ENCODE peak calls at places on chromosomes 16 and 17, in eight cellular contexts. Y is neural progenitor cell; O is pancreas; E is WTC11; V is AG09319; J is stimulated activated CD8-positive, alpha-beta memory T cell treated with anti-CD3 and anti-CD28 coated beads, Interleukin-4, amount 100 ng/mL, for 24 hours; D is psoas muscle; C is uterus. A is an unnamed sample.

GRCh38 chr17:72782985-72783701 is 309.3 kb downstream of the SLC39A11 start:
- DNase-seq in E (no peak), J (no peak), D (no peak), V (no peak), Y (no peak), O (no peak), C (no peak), A (no peak)

GRCh38 chr16:89195521-89196171 is 4.7 kb downstream of the SLC22A31 start:
- DNase-seq in Y (no peak), J (no peak), E (no peak), O (peak), C (no peak), D (no peak), V (no peak), A (peak)

GRCh38 chr16:27241658-27242057 is 26.9 kb downstream of the NSMCE1 start:
- DNase-seq in J (no peak), Y (no peak), O (no peak), D (no peak), E (no peak), C (no peak), V (no peak), A (no peak)

GRCh38 chr17:79034931-79035485 is 11.0 kb downstream of the C1QTNF1 start:
- DNase-seq in E (no peak), J (no peak), V (no peak), C (peak), O (peak), D (no peak), Y (no peak), A (no peak)

GRCh38 chr16:72884573-72884972 is 163.4 kb downstream of the ZFHX3 start:
- DNase-seq in E (no peak), C (no peak), Y (no peak), V (no peak), D (no peak), O (no peak), J (no peak), A (no peak)

GRCh38 chr16:83947642-83948234 is 5.3 kb upstream of the OSGIN1 start:
- DNase-seq in C (no peak), V (no peak), O (no peak), J (no peak), D (no peak), Y (no peak), E (no peak), A (no peak)

GRCh38 chr17:82120148-82120547 is 22.1 kb upstream of the FASN start:
- DNase-seq in V (no peak), D (no peak), C (no peak), J (no peak), E (no peak), O (no peak), Y (no peak), A (no peak)

GRCh38 chr17:76920364-76921139 is 52.3 kb downstream of the MGAT5B start:
- DNase-seq in D (no peak), V (no peak), Y (no peak), C (no peak), J (no peak), O (no peak), E (no peak), A (no peak)

GRCh38 chr16:30114411-30114810 is 1.1 kb upstream of the GDPD3 start:
- DNase-seq in D (no peak), V (no peak), C (no peak), E (no peak), O (no peak), Y (no peak), J (no peak), A (no peak)

GRCh38 chr16:81315271-81316175 is 761 bp downstream of the GAN start:
- DNase-seq in O (peak), E (peak), C (peak), Y (peak), J (peak), V (no peak), D (peak), A (peak)

GRCh38 chr17:19939993-19940721 is 37.5 kb downstream of the AKAP10 start:
- DNase-seq in Y (no peak), E (no peak), C (no peak), O (no peak), V (no peak), D (no peak), J (no peak), A (no peak)

GRCh38 chr17:57861737-57862409 is 12.0 kb upstream of the MRPS23 start:
- DNase-seq in J (no peak), Y (peak), C (peak), D (peak), O (peak), E (peak), V (no peak), A (peak)

GRCh38 chr16:19808061-19808621 is 76.5 kb downstream of the GPRC5B start:
- DNase-seq in C (no peak), E (no peak), O (no peak), D (no peak), Y (peak), V (no peak), J (no peak), A (no peak)

GRCh38 chr17:35376245-35376644 is 2.8 kb upstream of the SLFN11 start:
- DNase-seq in D (no peak), C (no peak), V (no peak), E (no peak), Y (no peak), O (no peak), J (no peak), A (no peak)

GRCh38 chr17:76872221-76872873 is 4.1 kb downstream of the MGAT5B start:
- DNase-seq in E (no peak), C (no peak), O (no peak), V (peak), J (no peak), D (no peak), Y (no peak), A (no peak)

GRCh38 chr16:57791156-57791902 is 11.0 kb downstream of the KIFC3 start:
- DNase-seq in Y (no peak), D (peak), E (no peak), J (no peak), C (no peak), V (no peak), O (no peak), A (no peak)

GRCh38 chr17:73861543-73861942 is 217.3 kb upstream of the SDK2 start:
- DNase-seq in E (no peak), C (no peak), O (no peak), Y (no peak), V (no peak), J (no peak), D (no peak), A (no peak)

GRCh38 chr17:59416184-59416583 is 84.7 kb downstream of the YPEL2 start:
- DNase-seq in D (no peak), J (no peak), C (no peak), O (no peak), V (no peak), E (no peak), Y (no peak), A (no peak)

GRCh38 chr17:7095642-7096041 is 15.6 kb upstream of the CLEC10A start:
- DNase-seq in V (no peak), E (no peak), O (no peak), Y (no peak), D (no peak), C (no peak), J (no peak), A (no peak)

GRCh38 chr17:71921726-71922320 is 199.0 kb upstream of the SOX9 start:
- DNase-seq in J (no peak), D (no peak), Y (no peak), V (no peak), E (no peak), C (no peak), O (no peak), A (no peak)

GRCh38 chr17:31266042-31266441 is 31.0 kb downstream of the OMG start:
- DNase-seq in C (no peak), Y (no peak), D (no peak), O (no peak), V (no peak), J (no peak), E (no peak), A (no peak)

GRCh38 chr17:8324913-8325312 is 14.7 kb upstream of the ODF4 start:
- DNase-seq in D (no peak), J (no peak), V (no peak), C (no peak), E (no peak), O (no peak), Y (no peak), A (no peak)

GRCh38 chr16:19377864-19378263 is 39.8 kb upstream of the TMC5 start:
- DNase-seq in D (no peak), Y (no peak), J (no peak), O (no peak), V (no peak), E (no peak), C (no peak), A (no peak)

GRCh38 chr17:64969046-64969501 is 49.8 kb upstream of the LRRC37A3 start:
- DNase-seq in V (no peak), O (no peak), C (no peak), D (no peak), Y (no peak), E (no peak), J (no peak), A (no peak)

GRCh38 chr16:13995194-13995593 is 75.2 kb downstream of the ERCC4 start:
- DNase-seq in O (no peak), V (no peak), C (no peak), J (no peak), E (no peak), Y (no peak), D (no peak), A (no peak)

GRCh38 chr17:75595284-75595918 is 7.8 kb downstream of the MYO15B start:
- DNase-seq in E (no peak), V (no peak), J (no peak), Y (no peak), O (no peak), D (no peak), C (no peak), A (no peak)

GRCh38 chr17:64635647-64636305 is 26.3 kb downstream of the SMURF2 start:
- DNase-seq in J (no peak), D (no peak), Y (no peak), C (no peak), O (no peak), V (peak), E (no peak), A (no peak)

GRCh38 chr17:74015316-74015715 is 188.2 kb upstream of the RPL38 start:
- DNase-seq in V (no peak), O (no peak), D (no peak), E (no peak), Y (no peak), C (no peak), J (no peak), A (no peak)

GRCh38 chr17:8994319-8994718 is 27.0 kb upstream of the NTN1 start:
- DNase-seq in Y (peak), O (peak), J (peak), D (peak), V (peak), E (peak), C (peak), A (peak)